ENCODE peak calls at places on chromosomes 7 and 10, in seven cellular contexts. J, A, R, W, V, G and K are unnamed samples.

GRCh38 chr7:143458263-143458662 is 15.0 kb downstream of the TAS2R60 start:
- DNase-seq in G (no peak), V (peak; percentile 57), A (no peak), R (peak; percentile 90), J (no peak), W (no peak), K (no peak)

GRCh38 chr10:28717659-28718201 is 40.4 kb downstream of the BAMBI start:
- DNase-seq in J (no peak), A (no peak), G (no peak), V (no peak), R (no peak), W (no peak), K (no peak)

GRCh38 chr10:1024103-1024502 is 1.6 kb downstream of the IDI2 start:
- DNase-seq in R (no peak), A (no peak), J (no peak), G (no peak), W (no peak), V (no peak), K (no peak)

GRCh38 chr10:6465854-6466524 is 114.1 kb downstream of the PRKCQ start:
- DNase-seq in A (no peak), W (no peak), R (no peak), V (no peak), J (no peak), G (no peak), K (no peak)

GRCh38 chr7:42476255-42476654 is 239.2 kb upstream of the GLI3 start:
- DNase-seq in J (no peak), G (no peak), R (no peak), V (no peak), W (no peak), A (no peak), K (no peak)

GRCh38 chr7:70674268-70675025 is 457.5 kb upstream of the GALNT17 start:
- DNase-seq in A (no peak), J (no peak), V (no peak), R (no peak), W (no peak), G (peak; percentile 46), K (no peak)

GRCh38 chr10:103231047-103231551 is 14.6 kb upstream of the RPEL1 start:
- DNase-seq in J (no peak), R (peak; percentile 95), W (no peak), A (no peak), G (peak; percentile 91), V (peak; percentile 97), K (no peak)

GRCh38 chr7:127598318-127598717 is 4.8 kb downstream of the FSCN3 start:
- DNase-seq in R (no peak), G (no peak), A (no peak), W (no peak), V (no peak), J (no peak), K (no peak)

GRCh38 chr10:44193567-44194220 is 191.2 kb downstream of the CXCL12 start:
- DNase-seq in R (peak; percentile 21), V (no peak), W (peak; percentile 83), J (no peak), G (no peak), A (no peak), K (no peak)

GRCh38 chr7:52150952-52151351 is 834.3 kb upstream of the COBL start:
- DNase-seq in A (no peak), R (no peak), W (no peak), V (no peak), G (no peak), J (no peak), K (no peak)

GRCh38 chr10:28492556-28492955 is 40.4 kb upstream of the WAC start:
- DNase-seq in W (no peak), R (no peak), G (no peak), J (no peak), A (no peak), V (no peak), K (no peak)

GRCh38 chr7:115038158-115038557 is 116.3 kb downstream of the MDFIC start:
- DNase-seq in V (no peak), R (no peak), A (no peak), W (no peak), J (no peak), G (no peak), K (no peak)

GRCh38 chr7:77863860-77864259 is 65.3 kb downstream of the PHTF2 start:
- DNase-seq in G (no peak), V (no peak), R (no peak), W (no peak), J (no peak), A (no peak), K (no peak)

GRCh38 chr10:4038000-4038399 is 253.0 kb upstream of the KLF6 start:
- DNase-seq in G (no peak), A (no peak), J (no peak), R (no peak), V (no peak), W (no peak), K (no peak)

GRCh38 chr10:24727811-24728210 is 4.1 kb upstream of the ARHGAP21 start:
- DNase-seq in J (no peak), G (no peak), W (no peak), A (no peak), V (no peak), R (no peak), K (no peak)

GRCh38 chr10:60171436-60172013 is 218.2 kb downstream of the ANK3 start:
- DNase-seq in V (peak; percentile 38), A (no peak), R (peak; percentile 49), J (no peak), G (no peak), W (no peak), K (no peak)

GRCh38 chr10:68408898-68409518 is 1.9 kb upstream of the RUFY2 start:
- DNase-seq in J (no peak), A (no peak), G (no peak), V (no peak), W (peak; percentile 5), R (no peak), K (no peak)

GRCh38 chr10:68402271-68402670 is 4.8 kb downstream of the RUFY2 start:
- DNase-seq in J (no peak), A (no peak), G (no peak), W (no peak), V (peak; percentile 1), R (no peak), K (no peak)

GRCh38 chr10:68403701-68404100 is 3.4 kb downstream of the RUFY2 start:
- DNase-seq in R (no peak), G (no peak), J (no peak), V (no peak), W (no peak), A (no peak), K (no peak)

GRCh38 chr10:68406111-68406814 is 814 bp downstream of the RUFY2 start:
- DNase-seq in W (no peak), J (no peak), A (peak; percentile 65), V (peak; percentile 58), G (peak; percentile 32), R (peak; percentile 79), K (peak; percentile 44)

DNA sequence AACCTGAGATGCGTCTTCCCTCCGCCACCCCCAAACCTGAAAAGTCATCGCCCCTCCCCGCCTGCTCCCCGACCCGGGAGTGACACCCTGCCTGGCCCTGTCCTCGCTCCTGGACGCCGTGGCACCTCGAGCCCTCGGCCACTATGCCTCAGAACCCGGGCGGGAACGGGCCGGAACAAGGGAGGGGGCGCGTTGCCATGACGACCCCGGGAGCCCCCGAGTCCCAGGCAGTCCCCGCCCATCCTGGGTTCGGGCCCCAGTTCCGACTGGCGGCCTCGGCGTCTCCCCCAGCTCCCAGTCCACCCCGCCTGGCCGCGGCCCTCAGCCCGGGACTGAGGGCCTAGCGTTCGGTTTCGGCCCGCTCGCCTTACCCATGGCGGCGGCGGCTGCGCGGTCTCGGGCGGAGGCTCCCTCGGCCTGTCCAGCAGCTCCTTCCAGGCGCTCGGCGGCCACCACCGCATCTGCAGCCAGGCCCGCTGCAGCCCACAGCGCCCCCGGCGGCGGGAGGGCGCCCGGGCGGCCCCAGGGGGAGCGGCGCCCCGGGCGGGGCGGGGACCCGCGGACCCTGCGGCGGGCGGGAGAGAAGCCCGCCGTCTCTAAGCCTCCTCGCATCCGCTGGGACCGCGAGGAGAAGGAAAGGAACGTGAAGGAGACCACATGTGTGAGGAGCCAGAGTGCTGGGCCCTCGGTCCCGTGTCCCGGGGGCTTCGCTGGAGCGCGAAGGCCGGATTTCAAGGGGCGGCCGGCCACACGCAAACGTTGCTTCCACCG is at the start of gene RUFY2:
- DNase-seq in R (peak; percentile 90), W (peak; percentile 92), G (peak; percentile 46), V (peak; percentile 70), J (peak; percentile 89), A (peak; percentile 81), K (peak; percentile 82)
- TF ChIP-seq CTCF in R (peak; percentile 10), W (peak; percentile 95), G (peak; percentile 36), V (peak; percentile 74), J (peak; percentile 81), A (peak; percentile 86), K (peak; percentile 89)

DNA sequence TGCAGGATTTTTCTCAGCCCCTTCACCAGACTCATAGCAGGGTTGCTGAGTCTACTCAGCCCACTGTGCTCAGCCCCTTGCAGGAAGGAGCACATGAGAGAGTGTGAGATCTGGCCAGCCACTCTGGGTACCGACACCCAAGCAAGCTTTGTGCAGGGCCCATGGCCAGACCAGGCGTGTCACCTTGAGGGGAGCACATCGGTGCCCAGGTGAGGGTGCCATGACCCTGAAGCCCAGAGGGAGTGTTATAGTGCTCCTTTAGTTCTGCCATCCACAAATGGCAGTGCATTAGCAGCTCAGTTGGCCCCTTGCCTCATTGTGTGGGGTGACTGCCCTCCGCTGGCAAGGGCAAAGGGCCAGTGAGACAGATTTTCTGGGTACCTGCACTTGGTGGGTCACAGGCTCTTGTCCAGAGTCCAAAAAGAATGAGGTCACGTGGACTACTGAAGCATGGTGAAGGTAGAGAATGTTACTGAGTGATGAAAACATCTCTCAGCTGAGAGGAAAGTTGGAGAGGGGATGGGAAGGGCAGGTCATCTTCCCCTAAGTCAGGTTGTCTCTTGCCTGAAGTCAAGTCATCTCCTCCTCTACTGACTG is 181.8 kb downstream of the MACC1 start:
- DNase-seq in J (no peak), G (no peak), V (no peak), A (no peak), R (no peak), W (no peak), K (no peak)
- TF ChIP-seq CTCF in J (no peak), G (no peak), V (no peak), A (no peak), R (no peak), W (no peak), K (no peak)

DNA sequence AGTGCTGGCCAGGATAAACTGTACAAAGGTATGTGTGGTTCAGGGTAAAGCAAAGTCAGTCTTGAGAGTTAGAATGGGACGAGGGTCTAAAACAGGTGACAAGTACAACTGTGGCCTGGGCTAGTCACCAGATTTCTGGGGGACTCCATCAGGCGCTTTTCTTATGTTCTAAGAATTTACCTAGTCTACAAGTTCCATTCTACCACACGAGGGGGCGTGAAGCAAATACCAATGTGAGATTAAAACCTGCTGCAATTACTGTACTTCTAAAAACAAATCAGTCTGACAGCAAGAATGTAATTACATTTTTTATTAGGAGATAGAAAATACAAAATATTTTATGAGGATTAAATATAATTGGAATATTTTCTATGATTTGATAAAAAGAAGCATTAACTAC is 146.5 kb downstream of the ALOX5 start:
- DNase-seq in R (no peak), G (no peak), J (no peak), V (no peak), A (no peak), W (no peak), K (no peak)
- TF ChIP-seq CTCF in R (no peak), G (no peak), J (no peak), V (no peak), A (no peak), W (no peak), K (no peak)

DNA sequence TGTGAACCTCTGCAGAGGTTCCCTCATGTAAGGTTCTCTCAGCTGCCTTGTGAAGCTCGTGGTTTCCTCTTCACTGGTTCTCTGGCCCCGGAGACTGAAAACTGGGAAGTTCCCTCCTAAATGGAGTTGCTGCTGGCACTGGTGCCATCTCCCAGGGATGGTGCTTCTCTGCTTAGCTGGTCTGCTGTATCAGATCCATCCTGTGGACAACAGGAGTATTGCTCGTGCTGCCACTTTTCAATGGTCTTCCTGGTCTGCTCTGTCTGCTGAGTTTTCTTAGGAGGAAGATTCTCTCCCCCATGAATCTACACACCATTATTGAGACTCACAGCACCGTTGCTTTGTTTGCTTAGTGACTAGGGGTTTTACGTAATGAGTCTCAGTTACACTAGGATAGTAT is 247.8 kb downstream of the OTUD1 start:
- DNase-seq in V (no peak), A (no peak), R (no peak), J (no peak), G (no peak), W (no peak), K (no peak)
- TF ChIP-seq CTCF in V (no peak), A (no peak), R (no peak), J (no peak), G (no peak), W (no peak), K (no peak)